ENCODE peak calls at places on chromosomes 1 and 21, in five cellular contexts. B, R, S, D and Q are unnamed samples.

GRCh38 chr1:186904361-186904760 is 75.6 kb downstream of the PLA2G4A start:
- DNase-seq in B (no peak), R (no peak), S (no peak), D (no peak), Q (no peak)

GRCh38 chr1:204725821-204726448 is 40.4 kb upstream of the LRRN2 start:
- DNase-seq in B (no peak), R (no peak), S (no peak), D (no peak), Q (no peak)

GRCh38 chr1:19750101-19750881 is 49.4 kb downstream of the TMCO4 start:
- DNase-seq in B (no peak), R (no peak), S (no peak), D (no peak), Q (no peak)

GRCh38 chr1:100249155-100249536 is 488 bp downstream of the DBT start:
- DNase-seq in B (no peak), R (no peak), S (no peak), D (no peak), Q (no peak)

GRCh38 chr1:179231923-179232322 is 2.4 kb upstream of the ABL2 start:
- DNase-seq in B (no peak), R (no peak), S (no peak), D (no peak), Q (no peak)

GRCh38 chr1:22930235-22930912 is 42.3 kb downstream of the LACTBL1 start:
- DNase-seq in B (no peak), R (no peak), S (no peak), D (no peak), Q (peak)

GRCh38 chr1:205827623-205828022 is 14.6 kb upstream of the SLC41A1 start:
- DNase-seq in B (peak), R (no peak), S (no peak), D (no peak), Q (no peak)

GRCh38 chr1:2866415-2867086 is 65.1 kb upstream of the TTC34 start:
- DNase-seq in B (no peak), R (no peak), S (no peak), D (no peak), Q (no peak)

GRCh38 chr1:209405183-209405823 is 178.2 kb upstream of the CAMK1G start:
- DNase-seq in B (no peak), R (no peak), S (no peak), D (no peak), Q (no peak)

GRCh38 chr1:38899560-38899959 is 18.2 kb upstream of the GJA9 start:
- DNase-seq in B (no peak), R (no peak), S (no peak), D (no peak), Q (no peak)

GRCh38 chr1:60762176-60762575 is 320.2 kb upstream of the NFIA start:
- DNase-seq in B (no peak), R (no peak), S (no peak), D (no peak), Q (no peak)

GRCh38 chr21:46058339-46059145 is 39.4 kb upstream of the COL6A2 start:
- DNase-seq in B (no peak), R (no peak), S (no peak), D (no peak), Q (no peak)

GRCh38 chr1:12518956-12519707 is 98.9 kb downstream of the DHRS3 start:
- DNase-seq in B (no peak), R (no peak), S (no peak), D (no peak), Q (peak)

GRCh38 chr1:10973552-10973951 is 38.9 kb upstream of the TARDBP start:
- DNase-seq in B (no peak), R (no peak), S (no peak), D (no peak), Q (no peak)

GRCh38 chr1:200231787-200232222 is 178.0 kb downstream of the ZNF281 start:
- DNase-seq in B (no peak), R (no peak), S (no peak), D (no peak), Q (no peak)

GRCh38 chr1:41919764-41920397 is 1.2 kb upstream of the HIVEP3 start:
- DNase-seq in B (peak), R (peak), S (no peak), D (no peak), Q (peak)

GRCh38 chr1:88104886-88105285 is 579.2 kb upstream of the PKN2 start:
- DNase-seq in B (no peak), R (no peak), S (no peak), D (no peak), Q (no peak)

GRCh38 chr1:203556047-203556851 is 62.3 kb downstream of the OPTC start:
- DNase-seq in B (no peak), R (no peak), S (no peak), D (no peak), Q (no peak)

GRCh38 chr1:19096036-19096833 is 113.8 kb downstream of the UBR4 start:
- DNase-seq in B (peak), R (no peak), S (no peak), D (peak), Q (no peak)

GRCh38 chr1:62435231-62436038 is 1.4 kb upstream of the USP1 start:
- DNase-seq in B (no peak), R (no peak), S (no peak), D (no peak), Q (no peak)

GRCh38 chr1:213409208-213409631 is 358.2 kb downstream of the RPS6KC1 start:
- DNase-seq in B (no peak), R (no peak), S (no peak), D (no peak), Q (no peak)

GRCh38 chr1:241343956-241344355 is 13.0 kb downstream of the RGS7 start:
- DNase-seq in B (no peak), R (no peak), S (no peak), D (no peak), Q (no peak)

GRCh38 chr1:201595381-201595780 is 56.5 kb downstream of the NAV1 start:
- DNase-seq in B (no peak), R (no peak), S (no peak), D (no peak), Q (no peak)

GRCh38 chr1:3011631-3012510 is 9.4 kb upstream of the ACTRT2 start:
- DNase-seq in B (no peak), R (no peak), S (no peak), D (no peak), Q (peak)

GRCh38 chr1:164602142-164602429 is 43.1 kb downstream of the PBX1 start:
- DNase-seq in B (no peak), R (no peak), S (no peak), D (peak), Q (no peak)

GRCh38 chr1:210384625-210385024 is 55.9 kb downstream of the HHAT start:
- DNase-seq in B (no peak), R (no peak), S (no peak), D (no peak), Q (no peak)

GRCh38 chr1:201279313-201279712 is 4.0 kb upstream of the PKP1 start:
- DNase-seq in B (no peak), R (no peak), S (no peak), D (no peak), Q (no peak)

GRCh38 chr1:245938046-245938435 is 569.0 kb downstream of the SMYD3 start:
- DNase-seq in B (no peak), R (no peak), S (no peak), D (no peak), Q (no peak)

GRCh38 chr1:89607156-89607555 is 25.8 kb upstream of the LRRC8C start:
- DNase-seq in B (no peak), R (peak), S (no peak), D (no peak), Q (no peak)

GRCh38 chr1:19059773-19060172 is 103.3 kb upstream of the IFFO2 start:
- DNase-seq in B (no peak), R (no peak), S (no peak), D (no peak), Q (no peak)

GRCh38 chr1:86997538-86997937 is 83.1 kb downstream of the HS2ST1 start:
- DNase-seq in B (no peak), R (no peak), S (no peak), D (no peak), Q (no peak)